ENCODE peak calls at places on chromosome 13, in five cellular contexts. K is right lobe of liver; B is K562; F is pancreas; M is CD8-positive, alpha-beta memory T cell. E is an unnamed sample.

GRCh38 chr13:54949735-54950134 is 1921.1 kb downstream of the OLFM4 start:
- DNase-seq in K (no peak), B (no peak), F (no peak), M (no peak), E (no peak)

GRCh38 chr13:43196171-43196611 is 172.8 kb downstream of the DNAJC15 start:
- DNase-seq in K (no peak), B (no peak), F (no peak), M (no peak), E (no peak)

GRCh38 chr13:106407338-106407737 is 128.1 kb downstream of the EFNB2 start:
- DNase-seq in K (no peak), B (no peak), F (no peak), M (no peak), E (no peak)

GRCh38 chr13:112740502-112741131 is 50.8 kb downstream of the ATP11A start:
- DNase-seq in K (peak; percentile 71), B (peak; percentile 37), F (no peak), M (no peak), E (no peak)

GRCh38 chr13:51684076-51684475 is 99.8 kb downstream of the WDFY2 start:
- DNase-seq in K (no peak), B (no peak), F (no peak), M (no peak), E (no peak)

GRCh38 chr13:45003417-45003816 is 14.1 kb downstream of the GPALPP1 start:
- DNase-seq in K (no peak), B (no peak), F (no peak), M (no peak), E (no peak)

GRCh38 chr13:49023441-49023840 is 47.7 kb downstream of the FNDC3A start:
- DNase-seq in K (no peak), B (no peak), F (no peak), M (no peak), E (no peak)

GRCh38 chr13:75547917-75548316 is 1.7 kb upstream of the UCHL3 start:
- DNase-seq in K (no peak), B (no peak), F (no peak), M (no peak), E (no peak)

GRCh38 chr13:91576590-91576989 is 178.2 kb downstream of the GPC5 start:
- DNase-seq in K (no peak), B (no peak), F (no peak), M (no peak), E (peak; percentile 82)

GRCh38 chr13:98384739-98385138 is 192.2 kb downstream of the STK24 start:
- DNase-seq in K (no peak), B (no peak), F (no peak), M (no peak), E (no peak)

GRCh38 chr13:113849546-113849945 is 14.3 kb downstream of the GAS6 start:
- DNase-seq in K (no peak), B (no peak), F (no peak), M (no peak), E (no peak)

GRCh38 chr13:113967729-113968462 is 6.0 kb downstream of the C13orf46 start:
- DNase-seq in K (peak; percentile 11), B (no peak), F (peak; percentile 53), M (no peak), E (no peak)

GRCh38 chr13:36160297-36160696 is 29.1 kb upstream of the DCLK1 start:
- DNase-seq in K (no peak), B (no peak), F (no peak), M (no peak), E (no peak)

GRCh38 chr13:28754698-28755545 is 36.2 kb upstream of the SLC46A3 start:
- DNase-seq in K (peak; percentile 51), B (peak; percentile 16), F (no peak), M (no peak), E (peak; percentile 67)

GRCh38 chr13:105914637-105915036 is 620.8 kb downstream of the EFNB2 start:
- DNase-seq in K (no peak), B (no peak), F (no peak), M (no peak), E (no peak)

DNA sequence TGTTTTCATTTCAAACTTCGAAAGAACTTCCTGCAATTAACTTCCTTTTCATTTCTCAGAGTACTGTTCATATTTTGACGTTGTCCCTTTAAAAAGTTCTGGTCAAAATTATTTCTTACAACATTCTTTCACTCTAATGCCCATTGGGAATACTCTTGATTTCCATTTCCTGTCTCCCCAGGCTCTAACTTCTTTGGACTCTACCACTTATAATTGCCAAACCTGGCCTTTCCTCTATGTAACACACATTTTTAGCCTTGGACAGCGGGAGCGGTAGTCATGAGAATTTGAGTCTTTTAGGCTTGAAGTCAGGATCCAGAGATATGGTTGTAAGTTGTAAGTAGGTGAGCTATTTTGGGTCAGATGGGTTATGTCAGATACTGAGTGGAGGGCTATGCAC is 163.5 kb upstream of the SPRY2 start:
- DNase-seq in K (no peak), B (no peak), F (no peak), M (no peak), E (no peak)
- H3K9me3 ChIP-seq in K (no peaks in the 10 kb centered on the region), B (no peaks in the 10 kb centered on the region), F (no peaks in the 10 kb centered on the region), M (no peaks in the 10 kb centered on the region), E (peaks cover 15% of the 10 kb centered on the region)

GRCh38 chr13:79492313-79492798 is 11.4 kb downstream of the NDFIP2 start:
- DNase-seq in K (no peak), B (no peak), F (no peak), M (no peak), E (peak; percentile 59)
- H3K4me1 ChIP-seq in K (no peaks in the 10 kb centered on the region), B (no peaks in the 10 kb centered on the region), F (peaks cover 44% of the 10 kb centered on the region), M (peaks cover 16% of the 10 kb centered on the region), E (no peaks in the 10 kb centered on the region)

DNA sequence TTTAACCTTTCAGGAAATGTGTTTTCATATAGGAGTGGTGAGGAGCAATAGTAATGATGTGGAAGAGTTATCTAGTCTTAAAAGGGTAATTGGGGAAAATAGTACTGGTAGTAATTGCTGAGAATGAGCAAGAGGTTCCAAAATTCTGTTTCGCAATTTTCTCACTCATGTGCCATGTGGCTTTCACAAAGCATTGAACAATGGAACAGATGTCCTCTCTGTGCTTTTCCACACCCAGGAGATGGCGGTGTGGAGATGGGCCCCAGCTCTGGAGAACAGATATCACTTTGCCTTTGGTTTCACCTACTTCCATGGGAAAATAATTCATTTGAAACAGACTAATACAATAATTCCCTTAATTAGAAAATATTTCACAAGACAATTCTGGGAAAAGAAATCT is 170.0 kb upstream of the SLC10A2 start:
- DNase-seq in K (no peak), B (no peak), F (no peak), M (no peak), E (no peak)
- H3K9me3 ChIP-seq in K (no peaks in the 10 kb centered on the region), B (no peaks in the 10 kb centered on the region), F (no peaks in the 10 kb centered on the region), M (no peaks in the 10 kb centered on the region), E (peaks cover 28% of the 10 kb centered on the region)

GRCh38 chr13:33231339-33231738 is 54.2 kb downstream of the STARD13 start:
- DNase-seq in K (no peak), B (no peak), F (no peak), M (no peak), E (no peak)
- H3K4me1 ChIP-seq in K (peaks cover 22% of the 10 kb centered on the region), B (no peaks in the 10 kb centered on the region), F (peaks cover 33% of the 10 kb centered on the region), M (no peaks in the 10 kb centered on the region), E (peaks cover 3% of the 10 kb centered on the region)

GRCh38 chr13:41150058-41150457 is 17.5 kb upstream of the KBTBD6 start:
- DNase-seq in K (no peak), B (no peak), F (no peak), M (no peak), E (no peak)

GRCh38 chr13:41154042-41154441 is 21.4 kb upstream of the KBTBD6 start:
- DNase-seq in K (no peak), B (no peak), F (no peak), M (no peak), E (no peak)

GRCh38 chr13:41156611-41157010 is 24.0 kb upstream of the KBTBD6 start:
- DNase-seq in K (no peak), B (no peak), F (no peak), M (no peak), E (no peak)

GRCh38 chr13:41148421-41149283 is 16.1 kb upstream of the KBTBD6 start:
- DNase-seq in K (no peak), B (no peak), F (no peak), M (no peak), E (peak; percentile 66)

DNA sequence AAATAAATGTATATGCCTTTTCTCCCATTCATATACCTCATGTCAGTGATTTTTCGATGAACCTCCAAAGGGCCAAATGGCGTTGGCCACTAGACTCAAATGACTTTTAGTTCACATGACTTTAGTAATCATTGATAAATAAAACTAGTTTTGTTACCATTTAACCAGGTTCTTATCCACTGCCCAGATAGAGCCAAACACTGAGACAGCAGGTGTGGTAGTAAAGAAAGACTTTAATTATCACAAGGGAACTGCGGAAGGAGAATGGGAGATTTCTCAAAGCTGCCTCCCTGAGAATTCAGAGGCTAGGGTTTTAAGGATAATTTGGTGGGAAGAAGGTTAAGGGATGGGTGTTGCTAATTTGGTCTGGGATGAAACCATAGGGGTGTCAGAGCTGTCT is 19.4 kb upstream of the KBTBD6 start:
- DNase-seq in K (no peak), B (no peak), F (no peak), M (no peak), E (no peak)
- H3K9me3 ChIP-seq in K (peaks cover 10% of the 10 kb centered on the region), B (peaks cover 17% of the 10 kb centered on the region), F (no peaks in the 10 kb centered on the region), M (peaks cover 37% of the 10 kb centered on the region), E (peaks cover 51% of the 10 kb centered on the region)

GRCh38 chr13:30448441-30448840 is 17.3 kb downstream of the HMGB1 start:
- DNase-seq in K (no peak), B (no peak), F (no peak), M (no peak), E (no peak)
- H3K4me1 ChIP-seq in K (no peaks in the 10 kb centered on the region), B (peaks cover 6% of the 10 kb centered on the region), F (no peaks in the 10 kb centered on the region), M (no peaks in the 10 kb centered on the region), E (no peaks in the 10 kb centered on the region)

GRCh38 chr13:110957181-110957884 is 42.5 kb upstream of the ANKRD10 start:
- DNase-seq in K (no peak), B (no peak), F (no peak), M (no peak), E (peak; percentile 71)
- H3K9me3 ChIP-seq in K (no peaks in the 10 kb centered on the region), B (peaks cover 15% of the 10 kb centered on the region), F (no peaks in the 10 kb centered on the region), M (no peaks in the 10 kb centered on the region), E (peaks cover 18% of the 10 kb centered on the region)

GRCh38 chr13:25180450-25180794 is 8.3 kb upstream of the AMER2 start:
- DNase-seq in K (no peak), B (no peak), F (no peak), M (no peak), E (no peak)

GRCh38 chr13:25179810-25180437 is 7.8 kb upstream of the AMER2 start:
- DNase-seq in K (no peak), B (no peak), F (no peak), M (no peak), E (no peak)

GRCh38 chr13:25179011-25179410 is 6.9 kb upstream of the AMER2 start:
- DNase-seq in K (no peak), B (no peak), F (no peak), M (no peak), E (no peak)

GRCh38 chr13:25180795-25181537 is 8.9 kb upstream of the AMER2 start:
- DNase-seq in K (no peak), B (no peak), F (no peak), M (no peak), E (no peak)

DNA sequence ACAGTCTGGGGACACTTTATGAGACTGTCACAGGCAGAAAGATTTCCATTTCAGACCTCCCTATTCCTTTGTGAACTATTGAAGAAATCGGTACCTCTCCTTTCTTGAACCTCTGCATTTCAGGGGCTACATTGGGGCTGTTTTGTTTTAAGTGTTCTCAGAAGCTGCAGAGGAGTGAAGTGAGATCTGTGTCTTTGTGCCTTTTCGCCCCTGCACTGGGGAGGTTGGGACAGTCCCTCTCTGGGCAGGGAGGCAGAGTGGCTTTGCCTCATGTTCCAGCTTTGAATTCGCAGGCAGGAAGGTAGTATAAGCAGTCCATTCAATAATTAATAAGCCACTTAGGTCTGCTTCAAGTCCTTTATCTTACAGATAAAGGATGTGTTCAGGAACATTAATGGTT is 9.5 kb upstream of the AMER2 start:
- DNase-seq in K (no peak), B (no peak), F (no peak), M (no peak), E (no peak)
- H3K4me1 ChIP-seq in K (no peaks in the 10 kb centered on the region), B (no peaks in the 10 kb centered on the region), F (no peaks in the 10 kb centered on the region), M (no peaks in the 10 kb centered on the region), E (no peaks in the 10 kb centered on the region)

E was measured in endodermal cell.